ENCODE peak calls at places on chromosome 3, in six cellular contexts. Y is mammary epithelial cell, Z is astrocyte, L is cardiac muscle cell, S is left lung, G is left ventricle myocardium inferior. B is an unnamed sample.

GRCh38 chr3:182364723-182365650 is 428.3 kb upstream of the ATP11B start:
- DNase-seq in S (no peak), Z (peak; percentile 95), Y (peak; percentile 99), L (no peak), G (no peak), B (peak; percentile 76)

GRCh38 chr3:13198480-13198879 is 125.3 kb upstream of the IQSEC1 start:
- DNase-seq in S (no peak), Z (no peak), Y (no peak), G (no peak), L (no peak), B (no peak)

GRCh38 chr3:171741377-171741776 is 68.9 kb downstream of the PLD1 start:
- DNase-seq in Z (no peak), Y (no peak), S (no peak), G (no peak), L (no peak), B (no peak)

GRCh38 chr3:9101286-9101685 is 138.0 kb upstream of the RAD18 start:
- DNase-seq in L (no peak), Y (no peak), G (no peak), S (no peak), Z (no peak), B (no peak)

GRCh38 chr3:149179225-149179624 is 42.4 kb downstream of the CP start:
- DNase-seq in G (no peak), L (peak; percentile 47), S (no peak), Z (peak; percentile 79), Y (peak; percentile 37), B (no peak)

GRCh38 chr3:51941447-51941797 is 282 bp downstream of the RRP9 start:
- DNase-seq in L (no peak), S (no peak), Z (no peak), G (no peak), Y (no peak), B (no peak)

GRCh38 chr3:48013288-48013980 is 2.8 kb downstream of the MAP4 start:
- DNase-seq in S (no peak), L (peak; percentile 81), G (no peak), Y (peak; percentile 62), Z (peak; percentile 87), B (no peak)

GRCh38 chr3:24650839-24651238 is 156.2 kb upstream of the THRB start:
- DNase-seq in S (no peak), Y (no peak), Z (no peak), L (no peak), G (no peak), B (no peak)

GRCh38 chr3:134426660-134427181 is 52.5 kb upstream of the AMOTL2 start:
- DNase-seq in S (no peak), Z (peak; percentile 94), L (peak; percentile 50), Y (peak; percentile 40), G (no peak), B (peak; percentile 56)

GRCh38 chr3:23763040-23763477 is 42.7 kb upstream of the UBE2E1 start:
- DNase-seq in L (peak; percentile 62), S (no peak), G (peak; percentile 21), Z (peak; percentile 47), Y (no peak), B (no peak)

GRCh38 chr3:127970966-127971592 is 56.0 kb downstream of the KBTBD12 start:
- DNase-seq in G (no peak), S (no peak), Z (peak; percentile 20), L (peak; percentile 64), Y (peak; percentile 41), B (peak; percentile 10)

GRCh38 chr3:120659834-120660233 is 22.2 kb downstream of the HGD start:
- DNase-seq in Z (no peak), Y (no peak), S (no peak), L (no peak), G (no peak), B (no peak)

GRCh38 chr3:135762188-135762853 is 203.2 kb upstream of the PPP2R3A start:
- DNase-seq in S (no peak), G (no peak), Z (no peak), Y (no peak), L (no peak), B (no peak)

GRCh38 chr3:170907519-170908234 is 760 bp downstream of the EIF5A2 start:
- DNase-seq in Z (peak; percentile 14), Y (peak; percentile 7), L (peak; percentile 34), S (no peak), G (no peak), B (no peak)

GRCh38 chr3:134252766-134253165 is 2.1 kb upstream of the RYK start:
- DNase-seq in Z (no peak), L (no peak), G (no peak), Y (no peak), S (no peak), B (no peak)

GRCh38 chr3:8576841-8577553 is 67.6 kb downstream of the SSUH2 start:
- DNase-seq in Z (peak; percentile 59), Y (no peak), S (no peak), L (peak; percentile 54), G (no peak), B (no peak)

GRCh38 chr3:40771112-40771511 is 246.4 kb downstream of the ZNF621 start:
- DNase-seq in G (no peak), Z (no peak), L (no peak), Y (no peak), S (no peak), B (no peak)

GRCh38 chr3:4492240-4493007 is 724 bp upstream of the ITPR1 start:
- DNase-seq in Z (peak; percentile 63), S (peak; percentile 74), Y (peak; percentile 80), G (peak; percentile 51), L (peak; percentile 83), B (no peak)

GRCh38 chr3:13483988-13484695 is 4.0 kb downstream of the HDAC11 start:
- DNase-seq in Z (no peak), G (peak; percentile 6), Y (no peak), S (peak; percentile 29), L (no peak), B (no peak)

GRCh38 chr3:119800844-119801243 is 18.9 kb downstream of the NR1I2 start:
- DNase-seq in L (no peak), S (no peak), G (no peak), Z (no peak), Y (no peak), B (no peak)

GRCh38 chr3:32781211-32781968 is 36.4 kb upstream of the TRIM71 start:
- DNase-seq in S (peak; percentile 83), L (peak; percentile 81), Y (peak; percentile 72), G (peak; percentile 78), Z (peak; percentile 63), B (no peak)

GRCh38 chr3:190773948-190774347 is 88.5 kb downstream of the GMNC start:
- DNase-seq in G (peak; percentile 22), L (no peak), Z (no peak), S (no peak), Y (no peak), B (no peak)

GRCh38 chr3:56361731-56362130 is 106.5 kb downstream of the ERC2 start:
- DNase-seq in G (no peak), L (no peak), S (no peak), Y (no peak), Z (peak; percentile 4), B (peak; percentile 31)

GRCh38 chr3:58540176-58540863 is 3.3 kb upstream of the ACOX2 start:
- DNase-seq in Y (no peak), Z (no peak), G (no peak), S (no peak), L (no peak), B (no peak)

GRCh38 chr3:30638685-30639412 is 32.4 kb downstream of the TGFBR2 start:
- DNase-seq in Y (no peak), S (no peak), G (peak; percentile 57), L (peak; percentile 46), Z (no peak), B (no peak)

GRCh38 chr3:149080699-149081091 is 5.6 kb downstream of the HLTF start:
- DNase-seq in L (peak; percentile 79), Z (peak; percentile 49), S (no peak), G (no peak), Y (peak; percentile 68), B (no peak)

GRCh38 chr3:69646287-69647067 is 92.8 kb upstream of the MITF start:
- DNase-seq in L (no peak), S (no peak), Z (no peak), G (no peak), Y (no peak), B (no peak)

GRCh38 chr3:69649713-69650419 is 89.4 kb upstream of the MITF start:
- DNase-seq in Y (peak; percentile 13), Z (peak; percentile 60), S (no peak), G (no peak), L (peak; percentile 60), B (no peak)

GRCh38 chr3:69649120-69649519 is 90.1 kb upstream of the MITF start:
- DNase-seq in S (no peak), Z (peak; percentile 68), Y (peak; percentile 78), G (no peak), L (peak; percentile 50), B (peak; percentile 42)

GRCh38 chr3:69647081-69647480 is 92.2 kb upstream of the MITF start:
- DNase-seq in Z (no peak), Y (no peak), G (no peak), S (no peak), L (no peak), B (no peak)

DNA sequence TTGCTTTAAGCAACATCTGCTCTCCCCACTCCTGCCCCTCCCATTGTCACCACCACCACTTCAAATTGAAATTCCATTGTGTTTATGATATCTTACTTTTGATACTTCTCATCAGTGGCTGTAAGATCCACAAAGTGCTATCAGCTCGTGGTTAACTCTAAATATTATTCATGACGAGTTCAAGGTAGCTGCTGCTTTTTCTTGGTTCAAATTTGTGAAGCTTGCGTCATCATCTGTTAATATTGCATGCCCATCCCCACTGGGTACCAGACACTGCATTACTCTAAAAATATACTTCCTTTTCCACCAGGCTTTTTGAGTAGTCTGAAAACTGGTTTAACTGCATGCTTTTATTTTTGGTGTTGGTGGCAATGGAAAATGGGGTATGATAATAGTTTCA is 91.6 kb upstream of the MITF start:
- DNase-seq in S (no peak), Z (peak; percentile 50), Y (peak; percentile 1), L (peak; percentile 49), G (no peak), B (no peak)
- H3K4me3 ChIP-seq in S (no peak overlapping the region), Z (no peak overlapping the region), Y (no peak overlapping the region), L (no peak overlapping the region), G (no peak overlapping the region), B (no peak overlapping the region)

DNA sequence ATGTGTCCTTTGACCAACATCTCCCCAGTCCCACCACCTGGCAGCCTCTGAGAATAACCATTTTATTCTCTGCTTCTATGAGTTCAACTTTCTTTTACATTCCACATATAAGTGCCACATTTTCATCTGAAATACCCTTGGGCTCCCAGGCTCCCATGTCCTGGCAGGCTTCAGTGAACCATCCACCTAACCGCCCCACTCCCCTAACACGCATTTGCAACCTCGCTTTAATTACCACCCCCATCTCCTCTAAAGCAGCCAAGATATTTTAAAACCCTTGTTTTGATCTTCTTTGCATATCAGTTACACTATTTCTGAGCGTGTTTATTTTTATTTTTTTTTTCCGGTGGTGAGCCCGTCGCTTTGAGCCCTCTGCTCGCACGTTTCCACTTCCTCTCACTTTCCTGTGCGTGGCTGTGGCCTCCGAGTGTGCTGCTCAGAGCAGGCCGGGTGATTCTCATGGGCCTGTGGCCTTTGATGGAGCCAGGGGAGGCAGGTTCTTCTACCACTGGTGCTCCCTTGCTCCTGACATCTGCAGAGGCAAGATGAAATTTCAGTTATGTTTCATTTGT is 195.4 kb upstream of the LPP start:
- DNase-seq in G (no peak), Y (no peak), L (no peak), Z (no peak), S (no peak), B (no peak)
- TF ChIP-seq CTCF in G (no peak), Y (no peak), L (no peak), Z (no peak), S (no peak), B (no peak)

GRCh38 chr3:64016941-64017620 is 6.2 kb downstream of the PSMD6 start:
- DNase-seq in Z (no peak), G (no peak), Y (peak; percentile 10), S (no peak), L (no peak), B (no peak)
- H3K36me3 ChIP-seq in Z (peaks cover 62% of the 10 kb centered on the region), G (peaks cover 94% of the 10 kb centered on the region), Y (peaks cover 50% of the 10 kb centered on the region), S (peaks cover 98% of the 10 kb centered on the region), L (peaks cover 88% of the 10 kb centered on the region), B (peaks cover 3% of the 10 kb centered on the region)

GRCh38 chr3:10194328-10195071 is 29.8 kb downstream of the IRAK2 start:
- DNase-seq in L (no peak), Z (no peak), Y (peak; percentile 92), G (no peak), S (no peak), B (no peak)
- H3K4me3 ChIP-seq in L (no peak overlapping the region), Z (no peak overlapping the region), Y (no peak overlapping the region), G (no peak overlapping the region), S (no peak overlapping the region), B (no peak overlapping the region)

B was measured in kidney epithelial cell.